ENCODE peak calls at places on chromosomes 6 and 20, in eight cellular contexts. A is SHP77; K is NCI-H460; Z is Peyer's patch; C is cardiac muscle cell; D is bronchial epithelial cell; U is activated T-cell treated with anti-CD3 and anti-CD28 coated beads, Interleukin-2, amount 50 U/mL, for 72 hours; V is HFFc6. T is an unnamed sample.

GRCh38 chr6:129440691-129441090 is 269.3 kb downstream of the ARHGAP18 start:
- DNase-seq in A (no peak), V (peak; percentile 4), K (no peak), U (no peak), C (peak; percentile 26), D (peak; percentile 20), Z (no peak), T (no peak)

GRCh38 chr6:135853986-135854385 is 2.5 kb downstream of the PDE7B start:
- DNase-seq in V (no peak), K (no peak), A (no peak), U (no peak), Z (no peak), C (peak; percentile 67), D (no peak), T (no peak)

GRCh38 chr6:109760208-109760607 is 69.1 kb downstream of the FIG4 start:
- DNase-seq in D (peak; percentile 57), C (no peak), V (no peak), U (no peak), Z (no peak), A (no peak), K (no peak), T (no peak)

GRCh38 chr6:5179917-5180316 is 80.8 kb downstream of the LYRM4 start:
- DNase-seq in D (no peak), C (no peak), U (no peak), A (no peak), K (peak; percentile 13), Z (no peak), V (no peak), T (no peak)

GRCh38 chr20:8946036-8946926 is 122.6 kb upstream of the PLCB4 start:
- DNase-seq in K (no peak), A (no peak), V (no peak), C (no peak), U (no peak), Z (no peak), D (no peak), T (no peak)

GRCh38 chr20:61437280-61438206 is 185.5 kb downstream of the CDH4 start:
- DNase-seq in Z (no peak), C (peak; percentile 94), K (no peak), U (no peak), V (no peak), A (no peak), D (peak; percentile 41), T (no peak)

GRCh38 chr6:135493218-135493961 is 4.2 kb downstream of the AHI1 start:
- DNase-seq in A (no peak), V (no peak), D (no peak), C (no peak), Z (no peak), K (no peak), U (no peak), T (no peak)

GRCh38 chr6:1135726-1136414 is 176.0 kb upstream of the FOXQ1 start:
- DNase-seq in V (no peak), D (no peak), C (no peak), A (no peak), Z (no peak), K (no peak), U (no peak), T (no peak)

GRCh38 chr6:92050216-92050615 is 1369.1 kb downstream of the EPHA7 start:
- DNase-seq in D (no peak), K (no peak), U (no peak), V (no peak), A (no peak), Z (no peak), C (no peak), T (no peak)

GRCh38 chr6:13273202-13273930 is 55.0 kb downstream of the TBC1D7 start:
- DNase-seq in D (no peak), V (no peak), K (no peak), Z (no peak), A (no peak), C (no peak), U (no peak), T (no peak)

GRCh38 chr20:35702051-35702823 is 3.0 kb downstream of the ROMO1 start:
- DNase-seq in K (no peak), A (no peak), C (no peak), V (peak; percentile 63), D (no peak), Z (no peak), U (no peak), T (no peak)

GRCh38 chr6:6927437-6928361 is 180.1 kb upstream of the RREB1 start:
- DNase-seq in K (no peak), V (no peak), U (no peak), Z (no peak), D (no peak), C (no peak), A (no peak), T (peak; percentile 88)

GRCh38 chr6:135739288-135739687 is 112.2 kb upstream of the PDE7B start:
- DNase-seq in V (peak; percentile 81), K (no peak), C (peak; percentile 92), U (no peak), D (peak; percentile 27), Z (no peak), A (no peak), T (no peak)

GRCh38 chr6:13710552-13711383 is 867 bp downstream of the RANBP9 start:
- DNase-seq in Z (peak; percentile 73), U (peak; percentile 51), D (no peak), V (no peak), K (no peak), C (no peak), A (no peak), T (no peak)

GRCh38 chr6:7974932-7975763 is 64.6 kb upstream of the TXNDC5 start:
- DNase-seq in V (peak; percentile 87), U (no peak), D (peak; percentile 90), K (peak; percentile 30), C (peak; percentile 100), A (peak; percentile 30), Z (peak; percentile 92), T (peak; percentile 5)

GRCh38 chr20:5627463-5628050 is 122.6 kb upstream of the SHLD1 start:
- DNase-seq in V (no peak), D (no peak), C (no peak), A (no peak), Z (no peak), U (no peak), K (no peak), T (no peak)

GRCh38 chr6:110537208-110538123 is 61.1 kb upstream of the SLC22A16 start:
- DNase-seq in K (peak; percentile 26), V (peak; percentile 93), U (peak; percentile 13), A (no peak), C (peak; percentile 93), D (peak; percentile 97), Z (no peak), T (no peak)

GRCh38 chr6:10033223-10033829 is 381.5 kb downstream of the TFAP2A start:
- DNase-seq in C (peak; percentile 2), V (no peak), K (peak; percentile 90), D (peak; percentile 74), A (no peak), Z (no peak), U (no peak), T (no peak)

GRCh38 chr20:49685809-49686208 is 27.9 kb downstream of the B4GALT5 start:
- DNase-seq in A (no peak), U (no peak), V (peak; percentile 38), K (no peak), D (peak; percentile 28), C (peak; percentile 74), Z (no peak), T (no peak)

GRCh38 chr20:8532169-8532568 is 400.1 kb downstream of the PLCB1 start:
- DNase-seq in V (no peak), C (no peak), U (no peak), K (no peak), D (no peak), A (no peak), Z (no peak), T (no peak)

GRCh38 chr6:145028144-145028818 is 707.0 kb downstream of the EPM2A start:
- DNase-seq in K (peak; percentile 56), U (no peak), Z (no peak), A (no peak), C (peak; percentile 38), D (peak; percentile 67), V (peak; percentile 44), T (no peak)

GRCh38 chr6:32415521-32416019 is 8.6 kb upstream of the BTNL2 start:
- DNase-seq in C (peak; percentile 83), A (peak; percentile 50), Z (peak; percentile 94), V (peak; percentile 52), D (peak; percentile 50), U (peak; percentile 78), K (peak; percentile 70), T (peak; percentile 67)

GRCh38 chr6:35093783-35094182 is 47.4 kb downstream of the TCP11 start:
- DNase-seq in U (no peak), V (no peak), K (no peak), A (no peak), C (no peak), Z (peak; percentile 42), D (no peak), T (no peak)

GRCh38 chr20:48875914-48876240 is 45.6 kb upstream of the ARFGEF2 start:
- DNase-seq in D (peak; percentile 66), K (no peak), V (no peak), A (no peak), Z (no peak), C (peak; percentile 36), U (no peak), T (peak; percentile 22)

GRCh38 chr6:162358625-162359024 is 368.9 kb downstream of the PRKN start:
- DNase-seq in A (no peak), U (no peak), V (no peak), K (no peak), C (no peak), D (no peak), Z (no peak), T (no peak)

GRCh38 chr20:62437985-62438384 is 10.6 kb upstream of the RBBP8NL start:
- DNase-seq in K (no peak), V (no peak), D (no peak), A (peak; percentile 53), U (no peak), C (no peak), Z (no peak), T (no peak)

GRCh38 chr6:36851632-36852031 is 12.4 kb upstream of the CPNE5 start:
- DNase-seq in V (no peak), D (no peak), U (no peak), A (no peak), C (peak; percentile 86), K (no peak), Z (no peak), T (no peak)

T was measured in HL-60.